ENCODE peak calls at places on chromosomes 1 and 21, in seven cellular contexts. Y is IMR-90, K is astrocyte, R is fibroblast of pulmonary artery, E is heart right ventricle, T is psoas muscle, U is transverse colon. B is an unnamed sample.

GRCh38 chr1:237220243-237220642 is 178.3 kb downstream of the RYR2 start:
- DNase-seq in T (no peak), Y (no peak), U (no peak), E (peak), R (peak), K (no peak), B (no peak)

GRCh38 chr1:176033474-176033873 is 173.6 kb downstream of the COP1 start:
- DNase-seq in K (peak), R (peak), Y (peak), T (no peak), E (no peak), U (no peak), B (peak)

GRCh38 chr1:148307583-148308185 is 155.6 kb upstream of the NBPF11 start:
- DNase-seq in R (no peak), U (no peak), E (no peak), T (no peak), K (no peak), Y (no peak), B (no peak)

GRCh38 chr1:42801832-42802483 is 15.0 kb upstream of the ERMAP start:
- DNase-seq in U (no peak), T (no peak), Y (peak), K (no peak), R (no peak), E (no peak), B (no peak)

GRCh38 chr1:182087304-182087703 is 25.8 kb upstream of the ZNF648 start:
- DNase-seq in R (no peak), E (no peak), K (no peak), U (no peak), Y (no peak), T (no peak), B (no peak)

GRCh38 chr1:161727343-161727924 is 6.1 kb downstream of the FCRLB start:
- DNase-seq in Y (peak), U (peak), E (peak), K (peak), R (peak), T (no peak), B (no peak)

GRCh38 chr1:152427458-152427857 is 13.4 kb upstream of the CRNN start:
- DNase-seq in K (no peak), R (no peak), Y (no peak), E (no peak), T (no peak), U (no peak), B (no peak)

GRCh38 chr1:38394303-38394702 is 347.7 kb upstream of the POU3F1 start:
- DNase-seq in R (no peak), Y (no peak), K (no peak), T (no peak), E (no peak), U (no peak), B (no peak)

GRCh38 chr1:229859026-229859425 is 208.0 kb upstream of the GALNT2 start:
- DNase-seq in Y (no peak), T (no peak), U (no peak), R (no peak), K (no peak), E (no peak), B (no peak)

GRCh38 chr1:64933296-64934070 is 32.9 kb downstream of the JAK1 start:
- DNase-seq in T (peak), K (peak), R (peak), U (no peak), Y (peak), E (peak), B (no peak)

GRCh38 chr21:33947451-33948095 is 32.0 kb upstream of the ATP5PO start:
- DNase-seq in Y (peak), R (peak), K (peak), E (peak), U (peak), T (peak), B (peak)

GRCh38 chr21:43864806-43865470 is at the start of gene AGPAT3:
- DNase-seq in K (no peak), U (no peak), Y (no peak), T (peak), E (no peak), R (no peak), B (no peak)

GRCh38 chr1:18868354-18868753 is 8.9 kb upstream of the TAS1R2 start:
- DNase-seq in R (no peak), K (no peak), Y (no peak), U (no peak), E (no peak), T (no peak), B (no peak)

GRCh38 chr1:2523191-2523890 is 3.1 kb downstream of the PANK4 start:
- DNase-seq in T (no peak), Y (peak), U (no peak), R (no peak), E (no peak), K (no peak), B (peak)

GRCh38 chr1:172902861-172903381 is 147.8 kb downstream of the TNFSF18 start:
- DNase-seq in T (no peak), R (peak), U (no peak), E (no peak), Y (peak), K (peak), B (peak)

GRCh38 chr1:172906778-172907592 is 143.8 kb downstream of the TNFSF18 start:
- DNase-seq in R (peak), T (no peak), U (no peak), E (no peak), K (peak), Y (peak), B (peak)

GRCh38 chr1:172903581-172904220 is 147.0 kb downstream of the TNFSF18 start:
- DNase-seq in R (no peak), E (no peak), Y (peak), K (peak), U (no peak), T (no peak), B (peak)

GRCh38 chr1:172907834-172908326 is 142.9 kb downstream of the TNFSF18 start:
- DNase-seq in Y (no peak), U (no peak), T (no peak), E (no peak), R (no peak), K (no peak), B (no peak)

DNA sequence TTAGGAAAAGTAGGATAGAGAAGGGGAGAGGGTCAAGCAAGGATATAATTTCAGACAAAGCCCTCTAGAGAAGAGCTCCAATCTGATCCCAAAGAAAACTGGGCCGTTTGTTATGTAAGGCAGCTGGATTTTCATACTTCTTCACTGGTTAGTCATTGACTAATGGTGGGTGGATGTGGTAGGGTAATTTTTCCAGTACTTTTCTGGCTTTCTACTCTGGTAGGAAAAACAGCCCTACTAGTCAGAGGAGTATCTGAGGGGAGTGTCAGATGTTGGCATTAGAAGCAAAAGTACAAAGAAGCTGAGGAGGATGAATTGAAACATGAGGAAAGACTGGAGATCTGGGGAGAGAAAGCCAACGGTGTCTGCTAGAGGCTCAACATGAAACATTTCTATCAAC is 145.3 kb downstream of the TNFSF18 start:
- DNase-seq in E (no peak), R (no peak), U (no peak), T (no peak), Y (peak), K (peak), B (no peak)
- TF ChIP-seq CTCF in E (no peak), R (no peak), U (no peak), T (no peak), Y (no peak), K (no peak), B (no peak)

GRCh38 chr1:247373721-247374141 is 42.1 kb upstream of the ZNF496 start:
- DNase-seq in T (peak), K (no peak), U (peak), Y (peak), R (peak), E (peak), B (no peak)
- TF ChIP-seq CTCF in T (peak), K (no peak), U (peak), Y (peak), R (peak), E (peak), B (peak)

DNA sequence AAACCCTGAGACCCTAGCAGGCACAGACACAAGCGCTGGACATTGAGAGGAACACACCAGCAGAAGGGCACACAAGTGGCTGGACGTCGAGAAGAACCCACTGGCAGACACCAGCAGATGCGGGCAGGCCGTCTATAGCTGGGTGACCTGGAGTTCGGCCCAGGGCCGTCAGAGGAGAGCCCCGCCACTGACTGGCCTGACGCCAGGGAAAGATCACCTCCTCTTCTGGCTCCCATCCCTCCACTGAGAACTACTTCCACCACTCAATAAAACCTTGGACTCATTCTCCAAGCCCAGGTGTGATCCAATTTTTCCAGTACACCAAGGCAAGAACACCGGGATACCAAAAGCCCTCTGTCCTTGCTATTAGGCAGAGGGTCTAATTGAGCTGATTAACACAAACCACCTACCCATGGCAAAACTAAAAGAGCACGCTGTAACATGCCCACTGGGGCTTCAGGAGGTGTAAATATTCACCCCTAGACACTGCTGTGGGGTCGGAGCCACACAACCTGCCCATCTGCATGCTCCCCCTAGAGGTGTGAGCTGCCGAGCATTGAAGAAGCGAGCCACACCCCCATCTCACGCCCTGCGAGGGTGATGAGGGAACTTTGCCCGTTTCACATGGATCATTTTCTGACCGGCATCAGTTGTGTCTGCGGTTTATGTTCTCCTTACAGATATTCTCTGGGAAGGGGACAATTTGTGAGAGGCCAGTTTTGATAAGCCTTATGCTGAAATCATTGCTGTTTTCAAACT is 104.8 kb downstream of the HLX start:
- DNase-seq in T (no peak), Y (no peak), E (no peak), R (no peak), K (no peak), U (no peak), B (no peak)
- TF ChIP-seq CTCF in T (no peak), Y (no peak), E (no peak), R (no peak), K (no peak), U (no peak), B (no peak)

GRCh38 chr1:104648269-104648691 is 898.6 kb downstream of the AMY1C start:
- DNase-seq in T (no peak), R (peak), Y (no peak), U (no peak), K (no peak), E (no peak), B (peak)
- TF ChIP-seq CTCF in T (peak), R (peak), Y (peak), U (no peak), K (peak), E (peak), B (peak)

DNA sequence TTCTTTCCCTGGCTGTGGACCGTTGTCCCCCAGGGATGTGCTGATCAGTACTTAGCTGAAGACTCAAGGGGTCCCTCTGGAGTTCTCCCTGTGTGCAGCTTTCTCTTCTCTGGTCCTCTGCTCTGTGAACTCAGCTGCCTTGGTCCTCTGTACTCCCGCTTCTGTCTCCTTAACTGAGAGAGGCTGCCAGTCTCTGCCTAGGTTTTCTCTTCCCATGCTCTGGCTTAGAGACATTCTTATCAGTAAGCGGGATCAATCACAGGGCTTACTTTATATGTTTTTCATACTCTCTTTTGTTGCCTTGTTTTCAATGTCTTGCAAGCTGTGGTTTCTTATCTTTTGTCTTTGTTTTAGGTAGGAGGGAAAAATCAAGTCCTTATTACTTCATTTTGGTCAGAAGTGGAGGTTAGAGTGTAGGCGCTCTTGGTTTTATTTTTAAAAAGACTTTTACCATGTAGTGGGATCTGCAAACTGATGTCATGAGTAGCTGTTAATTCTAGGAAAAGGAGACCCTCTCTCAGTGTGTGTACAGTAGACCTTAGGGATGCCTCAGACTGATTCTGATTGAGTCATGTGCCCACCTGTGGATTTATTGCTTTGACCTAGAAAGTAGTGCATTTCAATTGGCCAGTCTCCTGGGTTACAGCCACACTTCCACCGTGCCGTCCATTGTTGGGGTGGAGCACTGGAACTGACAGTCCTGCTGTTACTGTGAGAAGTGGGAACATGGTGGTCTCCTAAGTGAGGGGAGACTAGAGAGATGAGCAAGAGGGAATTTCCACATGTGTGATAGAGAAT is 46.6 kb downstream of the TTC3 start:
- DNase-seq in T (no peak), U (no peak), R (peak), K (peak), Y (no peak), E (no peak), B (no peak)
- TF ChIP-seq CTCF in T (no peak), U (no peak), R (peak), K (no peak), Y (no peak), E (no peak), B (no peak)

GRCh38 chr1:232722626-232723025 is 82.6 kb upstream of the MAP10 start:
- DNase-seq in Y (no peak), R (no peak), E (no peak), U (no peak), K (peak), T (no peak), B (peak)

GRCh38 chr1:232728507-232729263 is 76.5 kb upstream of the MAP10 start:
- DNase-seq in R (peak), K (peak), T (no peak), Y (peak), E (peak), U (no peak), B (no peak)

GRCh38 chr1:232726048-232726779 is 79.0 kb upstream of the MAP10 start:
- DNase-seq in K (peak), T (no peak), E (no peak), Y (peak), U (no peak), R (no peak), B (no peak)

DNA sequence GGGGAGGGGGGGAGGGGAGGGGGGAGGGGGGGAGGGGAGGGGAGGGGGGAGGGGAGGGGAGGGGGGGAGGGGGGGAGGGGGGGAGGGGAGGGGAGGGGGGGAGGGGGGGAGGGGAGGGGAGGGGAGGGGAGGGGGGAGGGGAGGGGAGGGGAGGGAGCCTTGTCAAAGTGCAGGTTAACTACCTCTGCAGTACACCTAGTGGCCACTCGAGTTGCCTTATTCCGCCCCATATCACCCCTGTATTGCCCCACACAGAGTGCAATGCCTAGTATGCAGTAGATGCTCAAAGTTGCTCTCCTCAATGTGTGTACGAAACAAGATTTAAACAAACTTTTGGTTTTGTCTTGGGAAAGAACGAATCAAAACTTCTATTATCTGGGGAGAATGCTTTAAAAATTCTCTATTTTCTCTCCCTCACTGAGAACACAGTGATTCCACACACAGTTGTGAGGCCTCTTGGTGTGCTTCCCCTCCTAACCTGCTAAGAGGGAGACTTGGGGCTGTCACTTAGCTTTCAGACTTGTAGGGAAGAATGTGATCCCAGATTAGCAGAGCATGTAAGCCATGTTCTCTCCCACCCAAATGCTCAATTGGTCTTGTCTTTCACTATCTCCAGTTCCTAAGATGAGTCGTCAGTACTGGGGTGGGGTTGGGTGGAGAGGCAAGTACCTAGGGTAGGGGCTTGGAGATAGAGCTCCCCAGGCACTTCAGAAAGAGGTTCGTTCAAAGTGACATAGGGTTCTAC is 79.7 kb upstream of the MAP10 start:
- DNase-seq in K (no peak), E (no peak), R (no peak), U (no peak), T (no peak), Y (no peak), B (no peak)
- TF ChIP-seq CTCF in K (no peak), E (no peak), R (no peak), U (no peak), T (no peak), Y (no peak), B (peak)

DNA sequence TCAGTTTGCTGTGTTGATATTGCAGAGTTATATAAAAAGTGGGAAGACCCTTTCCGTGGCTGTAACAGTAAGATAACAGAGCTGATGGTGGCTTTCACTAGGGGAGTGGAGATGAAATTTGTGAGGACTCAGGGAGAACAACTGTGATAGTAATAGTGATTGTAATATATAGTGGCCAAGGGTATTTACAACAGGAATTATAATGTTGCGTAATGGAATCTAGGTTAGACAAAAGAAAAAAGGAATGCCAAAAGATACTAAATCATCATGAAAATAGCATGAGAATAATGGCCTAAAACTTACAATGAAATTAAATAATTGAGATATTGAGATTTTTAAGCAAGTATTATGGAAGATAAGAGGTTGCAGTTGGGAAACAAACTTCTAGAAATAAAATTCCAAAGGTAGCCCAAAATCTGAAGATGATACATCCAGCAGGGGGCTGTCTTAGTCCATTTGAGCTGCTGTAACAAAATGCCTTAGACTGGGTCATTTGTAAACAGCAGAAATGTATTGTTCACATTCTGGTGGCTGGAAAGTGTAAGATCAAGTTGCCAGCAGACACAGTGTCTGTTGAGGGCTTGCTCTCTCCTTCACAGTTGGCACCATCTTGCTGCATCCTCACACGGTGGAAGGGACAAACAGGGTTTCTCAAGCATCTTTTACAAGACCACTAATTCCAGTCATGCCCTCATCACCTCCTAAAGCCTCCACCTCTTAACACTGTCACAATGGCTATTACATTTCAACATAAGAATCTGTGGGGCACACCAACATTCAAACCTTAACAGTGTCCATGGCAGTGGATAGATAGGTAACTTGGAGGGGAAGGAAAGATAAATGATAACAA is 711.2 kb downstream of the MRPL39 start:
- DNase-seq in E (no peak), K (peak), Y (peak), R (peak), U (peak), T (no peak), B (no peak)
- TF ChIP-seq CTCF in E (peak), K (peak), Y (peak), R (no peak), U (peak), T (no peak), B (no peak)

B was measured in bronchial epithelial cell.